ENCODE peak calls at places on chromosomes 13 and 19, in six cellular contexts. B is stimulated activated CD8-positive, alpha-beta memory T cell treated with anti-CD3 and anti-CD28 coated beads, Interleukin-12 subunit alpha, Interleukin-12 subunit beta, amount 100 ng/mL, for 4 hours; O is foreskin fibroblast; M is GDM1; W is stimulated activated CD4-positive, alpha-beta T cell treated with anti-CD3 and anti-CD28 coated beads, TNF-alpha, amount 100 ng/mL, for 48 hours; L is OCI-LY7. E is an unnamed sample.

GRCh38 chr19:6580313-6580712 is 10.6 kb downstream of the CD70 start:
- DNase-seq in O (no peak), L (no peak), W (no peak), B (no peak), M (no peak), E (no peak)

GRCh38 chr19:55189424-55189823 is 9.3 kb upstream of the SYT5 start:
- DNase-seq in M (no peak), W (no peak), O (peak; percentile 94), L (no peak), B (no peak), E (no peak)

GRCh38 chr13:77859450-77859849 is 59.2 kb downstream of the EDNRB start:
- DNase-seq in L (no peak), B (no peak), M (no peak), O (peak; percentile 2), W (no peak), E (no peak)

GRCh38 chr13:91659583-91660415 is 261.4 kb downstream of the GPC5 start:
- DNase-seq in B (no peak), L (no peak), O (no peak), M (no peak), W (no peak), E (no peak)

GRCh38 chr13:110407021-110407420 is 99.9 kb downstream of the COL4A2 start:
- DNase-seq in L (no peak), B (no peak), W (no peak), O (no peak), M (no peak), E (no peak)

GRCh38 chr19:6056801-6057650 is 53.3 kb downstream of the RFX2 start:
- DNase-seq in O (peak; percentile 94), M (no peak), W (no peak), B (no peak), L (no peak), E (no peak)

GRCh38 chr19:55676384-55676783 is 1.4 kb downstream of the EPN1 start:
- DNase-seq in W (no peak), O (peak; percentile 60), L (peak; percentile 34), M (no peak), B (no peak), E (no peak)

GRCh38 chr13:30984620-30985019 is 52.2 kb downstream of the TEX26 start:
- DNase-seq in W (no peak), M (no peak), B (no peak), O (no peak), L (no peak), E (no peak)

GRCh38 chr13:34466301-34466700 is 475.8 kb upstream of the NBEA start:
- DNase-seq in L (no peak), B (no peak), O (no peak), W (no peak), M (no peak), E (no peak)

GRCh38 chr13:94609196-94609595 is 7.5 kb downstream of the GPR180 start:
- DNase-seq in B (no peak), L (no peak), O (no peak), W (no peak), M (no peak), E (no peak)

GRCh38 chr13:46184277-46184699 is 2.3 kb upstream of the LCP1 start:
- DNase-seq in L (peak; percentile 87), W (peak; percentile 74), M (peak; percentile 74), B (peak; percentile 50), O (peak; percentile 9), E (peak; percentile 42)

GRCh38 chr13:93004919-93005318 is 221.7 kb upstream of the GPC6 start:
- DNase-seq in L (no peak), O (no peak), B (no peak), W (no peak), M (no peak), E (no peak)

GRCh38 chr19:41886761-41887710 is 4.1 kb downstream of the ARHGEF1 start:
- DNase-seq in M (no peak), B (peak; percentile 56), L (peak; percentile 82), O (no peak), W (no peak), E (no peak)

GRCh38 chr13:97295279-97296182 is 73.4 kb downstream of the MBNL2 start:
- DNase-seq in L (no peak), B (no peak), O (peak; percentile 64), M (no peak), W (no peak), E (no peak)